ENCODE peak calls at places on chromosomes 3 and 15, in seven cellular contexts. J, A, K, Y, S, Q and F are unnamed samples.

GRCh38 chr3:140467104-140467577 is 210.7 kb upstream of the TRIM42 start:
- DNase-seq in J (no peak), A (peak; percentile 34), K (no peak), Y (peak; percentile 25), S (no peak), Q (no peak), F (no peak)

GRCh38 chr15:64622410-64623260 is 152.8 kb downstream of the RBPMS2 start:
- DNase-seq in J (no peak), A (no peak), K (peak; percentile 96), Y (no peak), S (no peak), Q (no peak), F (no peak)

GRCh38 chr3:45985532-45986302 is 9.9 kb downstream of the FYCO1 start:
- DNase-seq in J (no peak), A (no peak), K (no peak), Y (no peak), S (no peak), Q (no peak), F (no peak)

GRCh38 chr3:106683931-106684330 is 693.3 kb upstream of the CCDC54 start:
- DNase-seq in J (no peak), A (no peak), K (no peak), Y (no peak), S (no peak), Q (no peak), F (no peak)

GRCh38 chr3:188058569-188059184 is 95.3 kb upstream of the LPP start:
- DNase-seq in J (no peak), A (no peak), K (no peak), Y (no peak), S (no peak), Q (no peak), F (peak; percentile 89)

GRCh38 chr3:110126065-110126464 is 788.7 kb upstream of the DPPA4 start:
- DNase-seq in J (no peak), A (no peak), K (no peak), Y (no peak), S (no peak), Q (no peak), F (no peak)

GRCh38 chr15:74784854-74785715 is 3.2 kb downstream of the CSK start:
- DNase-seq in J (no peak), A (no peak), K (no peak), Y (no peak), S (no peak), Q (no peak), F (no peak)

GRCh38 chr3:96510334-96510733 is 304.1 kb upstream of the EPHA6 start:
- DNase-seq in J (no peak), A (no peak), K (no peak), Y (no peak), S (no peak), Q (no peak), F (no peak)

GRCh38 chr3:11826628-11827265 is 19.9 kb downstream of the TAMM41 start:
- DNase-seq in J (no peak), A (no peak), K (no peak), Y (no peak), S (no peak), Q (no peak), F (no peak)

GRCh38 chr3:129890125-129890524 is 3.4 kb downstream of the TMCC1 start:
- DNase-seq in J (no peak), A (no peak), K (peak; percentile 15), Y (peak; percentile 64), S (no peak), Q (no peak), F (no peak)

GRCh38 chr15:88331291-88331690 is 74.8 kb upstream of the NTRK3 start:
- DNase-seq in J (peak; percentile 77), A (peak; percentile 72), K (no peak), Y (peak; percentile 29), S (peak; percentile 78), Q (peak; percentile 62), F (peak; percentile 38)

GRCh38 chr15:75352186-75352585 is 5.3 kb downstream of the NEIL1 start:
- DNase-seq in J (no peak), A (no peak), K (no peak), Y (no peak), S (no peak), Q (peak; percentile 25), F (no peak)

GRCh38 chr15:78415284-78415683 is 22.7 kb upstream of the IREB2 start:
- DNase-seq in J (no peak), A (peak; percentile 28), K (no peak), Y (no peak), S (peak; percentile 21), Q (no peak), F (peak; percentile 53)

GRCh38 chr3:72462611-72463011 is 385.6 kb downstream of the SHQ1 start:
- DNase-seq in J (no peak), A (no peak), K (no peak), Y (peak; percentile 77), S (no peak), Q (no peak), F (no peak)

GRCh38 chr15:25250011-25250596 is 188.7 kb downstream of the UBE3A start:
- DNase-seq in J (no peak), A (no peak), K (no peak), Y (no peak), S (no peak), Q (no peak), F (no peak)

GRCh38 chr3:134644731-134645514 is 5.9 kb downstream of the KY start:
- DNase-seq in J (no peak), A (no peak), K (no peak), Y (no peak), S (no peak), Q (no peak), F (peak; percentile 55)

GRCh38 chr15:40550381-40551037 is 14.3 kb downstream of the CCDC32 start:
- DNase-seq in J (no peak), A (no peak), K (peak; percentile 94), Y (no peak), S (no peak), Q (no peak), F (no peak)

GRCh38 chr15:82294061-82294690 is 31.6 kb downstream of the SAXO2 start:
- DNase-seq in J (no peak), A (no peak), K (no peak), Y (no peak), S (no peak), Q (no peak), F (no peak)

GRCh38 chr3:193746832-193747231 is 153.8 kb downstream of the OPA1 start:
- DNase-seq in J (no peak), A (no peak), K (no peak), Y (no peak), S (no peak), Q (peak; percentile 36), F (no peak)

GRCh38 chr3:65854606-65855304 is 184.0 kb downstream of the MAGI1 start:
- DNase-seq in J (no peak), A (no peak), K (no peak), Y (no peak), S (no peak), Q (no peak), F (peak; percentile 68)

GRCh38 chr15:57823325-57823860 is 116.9 kb downstream of the POLR2M start:
- DNase-seq in J (no peak), A (no peak), K (no peak), Y (no peak), S (no peak), Q (no peak), F (no peak)
- TF ChIP-seq JUND in J (no peak), A (no peak), K (no peak), Y (no peak), S (no peak), Q (no peak), F (no peak)

GRCh38 chr15:91997163-91997562 is 143.7 kb downstream of the SLCO3A1 start:
- DNase-seq in J (no peak), A (no peak), K (no peak), Y (no peak), S (no peak), Q (no peak), F (no peak)

GRCh38 chr15:91995146-91995545 is 141.6 kb downstream of the SLCO3A1 start:
- DNase-seq in J (no peak), A (no peak), K (no peak), Y (no peak), S (no peak), Q (no peak), F (no peak)

GRCh38 chr15:91988071-91988470 is 134.6 kb downstream of the SLCO3A1 start:
- DNase-seq in J (no peak), A (no peak), K (no peak), Y (no peak), S (no peak), Q (no peak), F (no peak)

GRCh38 chr15:91989821-91990220 is 136.3 kb downstream of the SLCO3A1 start:
- DNase-seq in J (no peak), A (no peak), K (no peak), Y (no peak), S (no peak), Q (no peak), F (no peak)

GRCh38 chr15:91992940-91993339 is 139.4 kb downstream of the SLCO3A1 start:
- DNase-seq in J (no peak), A (no peak), K (no peak), Y (no peak), S (no peak), Q (no peak), F (no peak)
- TF ChIP-seq JUND in J (no peak), A (no peak), K (no peak), Y (no peak), S (no peak), Q (no peak), F (no peak)

DNA sequence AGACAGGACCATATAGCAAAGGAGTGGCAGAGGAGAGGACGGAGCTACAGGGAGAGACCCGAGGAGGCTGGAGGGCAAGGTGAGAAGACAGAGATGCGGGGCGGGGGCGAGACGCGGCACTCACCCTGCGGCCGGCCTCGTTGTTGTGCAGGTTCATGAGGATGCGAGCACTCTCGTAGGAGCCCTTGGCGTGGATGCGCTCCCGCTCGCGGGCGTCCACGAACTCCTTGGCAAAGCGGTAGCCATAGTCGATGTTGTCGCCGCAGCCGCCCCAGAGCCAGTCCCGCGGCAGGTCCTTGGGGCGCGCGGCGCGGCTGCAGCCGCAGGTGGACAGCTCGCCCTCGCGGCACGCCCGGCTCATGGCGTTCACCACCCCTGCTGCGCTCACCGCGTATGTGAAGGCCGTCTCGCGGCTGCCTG is 12.9 kb downstream of the WNT5A start:
- DNase-seq in J (no peak), A (no peak), K (no peak), Y (no peak), S (no peak), Q (no peak), F (no peak)
- TF ChIP-seq JUND in J (no peak), A (no peak), K (no peak), Y (no peak), S (no peak), Q (no peak), F (no peak)

GRCh38 chr15:72591361-72591760 is 63.1 kb upstream of the GOLGA6B start:
- DNase-seq in J (no peak), A (no peak), K (no peak), Y (no peak), S (no peak), Q (no peak), F (no peak)

GRCh38 chr15:72592676-72593075 is 61.8 kb upstream of the GOLGA6B start:
- DNase-seq in J (no peak), A (no peak), K (no peak), Y (no peak), S (no peak), Q (no peak), F (no peak)

GRCh38 chr15:72592103-72592502 is 62.4 kb upstream of the GOLGA6B start:
- DNase-seq in J (no peak), A (no peak), K (no peak), Y (no peak), S (no peak), Q (no peak), F (no peak)

GRCh38 chr15:72590427-72590826 is 64.1 kb upstream of the GOLGA6B start:
- DNase-seq in J (no peak), A (no peak), K (no peak), Y (no peak), S (no peak), Q (no peak), F (no peak)

GRCh38 chr15:72593838-72594237 is 60.7 kb upstream of the GOLGA6B start:
- DNase-seq in J (no peak), A (no peak), K (no peak), Y (no peak), S (no peak), Q (no peak), F (no peak)
- TF ChIP-seq JUND in J (no peak), A (no peak), K (no peak), Y (no peak), S (no peak), Q (no peak), F (no peak)